ENCODE peak calls at places on chromosomes 1 and 21, in five cellular contexts. One of them, this sample, is unnamed.

GRCh38 chr1:25130895-25131294 is 101.4 kb downstream of the SYF2 start:
- DNase-seq in ovary: no peak
- DNase-seq in tibial nerve: no peak
- DNase-seq in HepG2: no peak
- DNase-seq in GM12878: no peak
- DNase-seq in this sample: no peak

GRCh38 chr1:85289848-85290335 is 13.5 kb upstream of the BCL10 start:
- DNase-seq in ovary: no peak
- DNase-seq in tibial nerve: no peak
- DNase-seq in HepG2: no peak
- DNase-seq in GM12878: no peak
- DNase-seq in this sample: no peak

GRCh38 chr21:34980423-34981115 is 68.5 kb downstream of the RUNX1 start:
- DNase-seq in ovary: no peak
- DNase-seq in tibial nerve: no peak
- DNase-seq in HepG2: no peak
- DNase-seq in GM12878: no peak
- DNase-seq in this sample: no peak

GRCh38 chr1:39170731-39171375 is 33.6 kb upstream of the MACF1 start:
- DNase-seq in ovary: no peak
- DNase-seq in tibial nerve: no peak
- DNase-seq in HepG2: no peak
- DNase-seq in GM12878: no peak
- DNase-seq in this sample: peak; percentile 60

GRCh38 chr1:173103006-173103405 is 52.3 kb upstream of the TNFSF18 start:
- DNase-seq in ovary: no peak
- DNase-seq in tibial nerve: no peak
- DNase-seq in HepG2: no peak
- DNase-seq in GM12878: no peak
- DNase-seq in this sample: no peak

GRCh38 chr1:160853756-160854155 is 8.9 kb downstream of the CD244 start:
- DNase-seq in ovary: no peak
- DNase-seq in tibial nerve: no peak
- DNase-seq in HepG2: no peak
- DNase-seq in GM12878: no peak
- DNase-seq in this sample: no peak

GRCh38 chr1:82795503-82796149 is 994.9 kb downstream of the ADGRL2 start:
- DNase-seq in ovary: no peak
- DNase-seq in tibial nerve: no peak
- DNase-seq in HepG2: no peak
- DNase-seq in GM12878: no peak
- DNase-seq in this sample: no peak

GRCh38 chr1:43460988-43461693 is 7.4 kb upstream of the HYI start:
- DNase-seq in ovary: no peak
- DNase-seq in tibial nerve: no peak
- DNase-seq in HepG2: peak; percentile 30
- DNase-seq in GM12878: no peak
- DNase-seq in this sample: no peak

GRCh38 chr1:155645648-155646047 is 35.6 kb downstream of the MSTO1 start:
- DNase-seq in ovary: no peak
- DNase-seq in tibial nerve: no peak
- DNase-seq in HepG2: no peak
- DNase-seq in GM12878: no peak
- DNase-seq in this sample: no peak

GRCh38 chr1:12516741-12517140 is 101.3 kb downstream of the DHRS3 start:
- DNase-seq in ovary: no peak
- DNase-seq in tibial nerve: no peak
- DNase-seq in HepG2: no peak
- DNase-seq in GM12878: no peak
- DNase-seq in this sample: no peak

GRCh38 chr1:12515234-12515633 is 102.8 kb downstream of the DHRS3 start:
- DNase-seq in ovary: no peak
- DNase-seq in tibial nerve: no peak
- DNase-seq in HepG2: no peak
- DNase-seq in GM12878: no peak
- DNase-seq in this sample: no peak

GRCh38 chr1:12521096-12521495 is 96.9 kb downstream of the DHRS3 start:
- DNase-seq in ovary: no peak
- DNase-seq in tibial nerve: no peak
- DNase-seq in HepG2: no peak
- DNase-seq in GM12878: no peak
- DNase-seq in this sample: no peak

GRCh38 chr1:12519708-12520364 is 98.2 kb downstream of the DHRS3 start:
- DNase-seq in ovary: no peak
- DNase-seq in tibial nerve: no peak
- DNase-seq in HepG2: no peak
- DNase-seq in GM12878: no peak
- DNase-seq in this sample: no peak

DNA sequence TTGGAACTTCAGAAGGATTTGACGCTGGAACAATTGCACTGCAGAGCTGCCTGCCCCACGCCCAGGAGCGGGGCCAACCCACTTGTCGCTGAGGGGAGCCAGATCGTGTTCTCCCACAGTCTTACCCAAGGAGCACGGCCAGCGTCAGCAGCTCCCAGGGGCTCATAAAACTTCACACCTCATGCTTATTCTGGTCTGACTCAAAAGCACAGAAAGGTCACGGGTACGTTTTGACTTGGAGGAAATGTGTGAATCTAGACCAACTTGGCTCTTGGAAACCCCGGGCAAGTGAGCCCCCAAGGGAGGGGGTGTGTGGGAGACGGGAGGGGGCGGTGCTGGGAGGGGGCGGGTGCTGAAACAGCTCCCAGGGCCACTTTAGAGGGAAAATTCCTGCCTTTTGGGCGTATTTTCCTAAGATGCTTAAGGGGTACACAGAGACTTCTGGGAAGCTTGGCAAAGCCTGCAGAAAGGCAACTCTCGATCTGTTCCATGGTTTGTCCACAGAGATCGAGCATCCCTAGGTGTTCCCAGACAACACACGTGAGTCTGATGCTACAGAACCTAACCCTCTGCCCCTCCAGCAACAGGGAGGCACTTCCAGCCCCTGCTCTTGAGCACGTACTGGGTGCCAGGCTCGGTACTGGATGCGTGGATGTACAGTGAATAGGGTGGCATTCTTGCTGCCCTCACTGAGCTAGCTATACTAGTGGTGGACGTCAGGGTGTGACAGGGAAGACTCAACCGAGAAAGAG is 98.9 kb downstream of the DHRS3 start:
- DNase-seq in ovary: peak; percentile 72
- DNase-seq in tibial nerve: peak; percentile 63
- DNase-seq in HepG2: no peak
- DNase-seq in GM12878: no peak
- DNase-seq in this sample: no peak
- TF ChIP-seq EP300 in ovary: no peak
- TF ChIP-seq EP300 in tibial nerve: peak; percentile 86
- TF ChIP-seq EP300 in HepG2: no peak
- TF ChIP-seq EP300 in GM12878: no peak
- TF ChIP-seq EP300 in this sample: no peak

DNA sequence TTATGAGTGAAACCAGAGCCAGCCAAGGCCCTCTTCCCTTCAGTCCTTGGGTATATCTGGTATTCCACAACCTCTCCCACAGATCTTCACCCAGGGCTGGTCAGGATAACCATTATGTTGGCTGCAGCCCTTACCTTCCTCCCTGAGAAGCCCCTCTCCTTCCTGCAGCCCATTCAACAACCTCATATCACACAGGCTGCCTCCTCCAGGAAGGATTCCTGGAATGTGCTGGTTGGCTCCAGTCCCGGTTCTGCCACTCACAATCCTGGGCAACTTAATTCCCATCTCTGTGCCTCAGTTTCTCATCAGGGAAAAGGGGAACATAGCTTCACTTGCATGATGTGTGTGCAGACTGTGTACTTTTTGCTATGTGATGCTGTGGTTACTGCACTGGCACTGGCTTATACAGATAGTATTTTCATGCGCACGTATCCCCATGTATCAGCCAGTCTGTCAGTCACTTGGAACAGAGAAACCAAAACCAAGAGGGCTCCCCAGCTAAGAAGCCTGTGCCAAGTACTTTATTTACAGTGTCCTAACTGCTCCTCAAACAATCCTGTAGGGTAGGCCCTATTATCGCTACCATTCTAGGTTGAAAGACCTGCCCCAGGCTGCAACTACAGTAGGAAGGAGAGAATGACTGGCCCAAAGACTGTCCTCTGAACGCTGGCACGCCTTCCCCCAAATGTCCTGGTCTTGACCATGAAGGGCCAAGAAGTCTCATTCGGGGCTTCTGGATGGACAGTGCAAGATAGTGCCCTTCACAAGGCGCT is 39.9 kb upstream of the PPP1R15B start:
- DNase-seq in ovary: no peak
- DNase-seq in tibial nerve: no peak
- DNase-seq in HepG2: no peak
- DNase-seq in GM12878: no peak
- DNase-seq in this sample: no peak
- H3K36me3 ChIP-seq in ovary: no peaks in the 10 kb centered on the region
- H3K36me3 ChIP-seq in tibial nerve: peaks cover 10% of the 10 kb centered on the region
- H3K36me3 ChIP-seq in HepG2: peaks cover 4% of the 10 kb centered on the region
- H3K36me3 ChIP-seq in GM12878: peaks cover 3% of the 10 kb centered on the region
- H3K36me3 ChIP-seq in this sample: peaks cover 18% of the 10 kb centered on the region

GRCh38 chr1:153977250-153978240 is at the start of gene JTB:
- DNase-seq in ovary: peak; percentile 86
- DNase-seq in tibial nerve: peak; percentile 87
- DNase-seq in HepG2: peak; percentile 83
- DNase-seq in GM12878: no peak
- DNase-seq in this sample: peak; percentile 97
- TF ChIP-seq EP300 in ovary: no peak
- TF ChIP-seq EP300 in tibial nerve: peak; percentile 96
- TF ChIP-seq EP300 in HepG2: no peak
- TF ChIP-seq EP300 in GM12878: no peak
- TF ChIP-seq EP300 in this sample: no peak

GRCh38 chr1:151985270-151985669 is 8.4 kb downstream of the S100A10 start:
- DNase-seq in ovary: no peak
- DNase-seq in tibial nerve: no peak
- DNase-seq in HepG2: no peak
- DNase-seq in GM12878: no peak
- DNase-seq in this sample: no peak
- H3K36me3 ChIP-seq in ovary: no peaks in the 10 kb centered on the region
- H3K36me3 ChIP-seq in tibial nerve: peaks cover 9% of the 10 kb centered on the region
- H3K36me3 ChIP-seq in HepG2: peaks cover 17% of the 10 kb centered on the region
- H3K36me3 ChIP-seq in GM12878: no peaks in the 10 kb centered on the region
- H3K36me3 ChIP-seq in this sample: peaks cover 52% of the 10 kb centered on the region

This sample was measured in upper lobe of left lung.